ENCODE peak calls at places on chromosomes 3 and 15, in eight cellular contexts. One of them, this sample, is unnamed. For H3K4me1, the result is how much of the 10 kb centered on the place peaks cover.

GRCh38 chr15:37483779-37484178 is 383.4 kb upstream of the MEIS2 start:
- DNase-seq in A549: no peak
- DNase-seq in left ventricle myocardium inferior: no peak
- DNase-seq in BE2C: no peak
- DNase-seq in small intestine: no peak
- DNase-seq in heart right ventricle: no peak
- DNase-seq in psoas muscle: no peak
- DNase-seq in GM23338: no peak
- DNase-seq in this sample: no peak

GRCh38 chr3:110995461-110996226 is 76.0 kb upstream of the NECTIN3 start:
- DNase-seq in left ventricle myocardium inferior: no peak
- DNase-seq in BE2C: no peak
- DNase-seq in small intestine: no peak
- DNase-seq in heart right ventricle: no peak
- DNase-seq in psoas muscle: no peak
- DNase-seq in GM23338: no peak
- DNase-seq in A549: peak
- DNase-seq in this sample: no peak

GRCh38 chr3:131326307-131326706 is 55.3 kb upstream of the NUDT16 start:
- DNase-seq in GM23338: no peak
- DNase-seq in small intestine: no peak
- DNase-seq in psoas muscle: no peak
- DNase-seq in left ventricle myocardium inferior: no peak
- DNase-seq in A549: no peak
- DNase-seq in BE2C: no peak
- DNase-seq in heart right ventricle: no peak
- DNase-seq in this sample: peak

GRCh38 chr3:178255315-178255714 is 280.9 kb upstream of the KCNMB2 start:
- DNase-seq in left ventricle myocardium inferior: no peak
- DNase-seq in A549: no peak
- DNase-seq in heart right ventricle: no peak
- DNase-seq in small intestine: peak
- DNase-seq in GM23338: no peak
- DNase-seq in psoas muscle: no peak
- DNase-seq in BE2C: no peak
- DNase-seq in this sample: no peak

GRCh38 chr3:11331101-11331500 is 58.9 kb downstream of the ATG7 start:
- DNase-seq in left ventricle myocardium inferior: no peak
- DNase-seq in small intestine: no peak
- DNase-seq in heart right ventricle: no peak
- DNase-seq in GM23338: no peak
- DNase-seq in psoas muscle: no peak
- DNase-seq in BE2C: no peak
- DNase-seq in A549: no peak
- DNase-seq in this sample: no peak

GRCh38 chr3:195195321-195196209 is 75.4 kb downstream of the XXYLT1 start:
- DNase-seq in psoas muscle: peak
- DNase-seq in left ventricle myocardium inferior: no peak
- DNase-seq in BE2C: no peak
- DNase-seq in heart right ventricle: no peak
- DNase-seq in small intestine: no peak
- DNase-seq in A549: no peak
- DNase-seq in GM23338: peak
- DNase-seq in this sample: no peak

GRCh38 chr3:144018776-144019175 is 47.2 kb downstream of the DIPK2A start:
- DNase-seq in psoas muscle: no peak
- DNase-seq in GM23338: no peak
- DNase-seq in small intestine: no peak
- DNase-seq in BE2C: no peak
- DNase-seq in heart right ventricle: no peak
- DNase-seq in left ventricle myocardium inferior: no peak
- DNase-seq in A549: no peak
- DNase-seq in this sample: no peak

GRCh38 chr3:95271330-95271729 is 1208.5 kb downstream of the NSUN3 start:
- DNase-seq in GM23338: no peak
- DNase-seq in psoas muscle: no peak
- DNase-seq in heart right ventricle: no peak
- DNase-seq in BE2C: no peak
- DNase-seq in A549: no peak
- DNase-seq in left ventricle myocardium inferior: no peak
- DNase-seq in small intestine: no peak
- DNase-seq in this sample: no peak

GRCh38 chr3:104126463-104126862 is 1240.2 kb upstream of the ALCAM start:
- DNase-seq in left ventricle myocardium inferior: no peak
- DNase-seq in psoas muscle: no peak
- DNase-seq in heart right ventricle: no peak
- DNase-seq in small intestine: no peak
- DNase-seq in A549: no peak
- DNase-seq in GM23338: no peak
- DNase-seq in BE2C: no peak
- DNase-seq in this sample: no peak

GRCh38 chr3:194856296-194856695 is 170.6 kb downstream of the FAM43A start:
- DNase-seq in GM23338: no peak
- DNase-seq in heart right ventricle: peak
- DNase-seq in BE2C: no peak
- DNase-seq in psoas muscle: peak
- DNase-seq in small intestine: no peak
- DNase-seq in left ventricle myocardium inferior: peak
- DNase-seq in A549: no peak
- DNase-seq in this sample: no peak

DNA sequence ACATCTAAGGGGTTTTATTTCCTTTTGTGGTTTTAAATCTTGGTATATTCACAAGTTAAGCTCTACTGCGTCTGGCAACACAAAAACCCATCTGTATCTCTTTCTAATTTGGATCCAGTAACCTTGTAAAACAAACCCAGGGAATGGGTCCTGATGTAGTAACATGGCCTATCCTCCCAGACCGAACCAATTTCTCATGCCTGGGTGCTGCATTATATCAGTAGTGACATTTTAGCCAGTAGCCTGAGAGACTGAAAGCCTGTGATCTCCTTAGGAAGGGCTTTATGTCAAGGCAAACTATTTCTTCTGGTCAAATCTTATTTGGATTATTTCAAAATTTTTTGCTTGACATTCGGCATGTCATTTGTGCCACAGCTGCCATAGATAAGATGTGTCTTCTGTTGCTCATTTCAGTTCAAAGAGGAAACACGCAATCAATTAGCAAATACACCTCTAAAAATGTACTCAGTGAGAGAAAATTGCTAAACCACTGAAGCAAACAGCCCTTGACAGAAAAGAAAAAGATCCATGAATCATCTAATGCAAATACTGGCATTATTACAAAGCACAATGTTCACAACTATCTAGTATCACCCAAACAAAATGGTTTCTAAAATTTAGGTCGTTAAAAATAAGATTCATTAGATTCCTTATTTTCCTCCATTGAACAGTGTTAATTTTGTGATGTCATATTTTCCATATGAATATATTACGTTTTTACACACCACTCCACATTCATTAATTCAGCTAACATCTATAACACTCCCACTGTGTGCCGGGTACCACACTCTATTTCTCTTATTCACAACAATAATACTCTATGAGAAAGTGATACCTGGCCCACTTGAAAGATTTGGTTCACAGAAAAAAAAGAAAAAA is 4.0 kb downstream of the NPTN start:
- DNase-seq in left ventricle myocardium inferior: no peak
- DNase-seq in psoas muscle: no peak
- DNase-seq in BE2C: no peak
- DNase-seq in heart right ventricle: no peak
- DNase-seq in GM23338: no peak
- DNase-seq in small intestine: no peak
- DNase-seq in A549: no peak
- DNase-seq in this sample: peak
- H3K4me1 ChIP-seq in left ventricle myocardium inferior: half or more
- H3K4me1 ChIP-seq in psoas muscle: half or more
- H3K4me1 ChIP-seq in BE2C: under half
- H3K4me1 ChIP-seq in heart right ventricle: under half
- H3K4me1 ChIP-seq in GM23338: half or more
- H3K4me1 ChIP-seq in small intestine: under half
- H3K4me1 ChIP-seq in A549: half or more
- H3K4me1 ChIP-seq in this sample: under half

GRCh38 chr3:69542265-69543079 is 156.6 kb upstream of the FRMD4B start:
- DNase-seq in heart right ventricle: peak
- DNase-seq in BE2C: peak
- DNase-seq in A549: peak
- DNase-seq in GM23338: peak
- DNase-seq in left ventricle myocardium inferior: peak
- DNase-seq in small intestine: no peak
- DNase-seq in psoas muscle: no peak
- DNase-seq in this sample: peak
- H3K4me3 ChIP-seq in heart right ventricle: peak
- H3K4me3 ChIP-seq in BE2C: peak
- H3K4me3 ChIP-seq in A549: peak
- H3K4me3 ChIP-seq in GM23338: peak
- H3K4me3 ChIP-seq in left ventricle myocardium inferior: peak
- H3K4me3 ChIP-seq in small intestine: no peak
- H3K4me3 ChIP-seq in psoas muscle: peak
- H3K4me3 ChIP-seq in this sample: peak

GRCh38 chr15:70274255-70274654 is 176.5 kb upstream of the TLE3 start:
- DNase-seq in BE2C: no peak
- DNase-seq in heart right ventricle: no peak
- DNase-seq in left ventricle myocardium inferior: no peak
- DNase-seq in A549: no peak
- DNase-seq in small intestine: no peak
- DNase-seq in GM23338: no peak
- DNase-seq in psoas muscle: no peak
- DNase-seq in this sample: no peak

GRCh38 chr15:70271422-70272088 is 173.8 kb upstream of the TLE3 start:
- DNase-seq in left ventricle myocardium inferior: no peak
- DNase-seq in psoas muscle: no peak
- DNase-seq in BE2C: peak
- DNase-seq in small intestine: no peak
- DNase-seq in GM23338: no peak
- DNase-seq in heart right ventricle: no peak
- DNase-seq in A549: peak
- DNase-seq in this sample: no peak

GRCh38 chr15:70270752-70271111 is 173.0 kb upstream of the TLE3 start:
- DNase-seq in left ventricle myocardium inferior: no peak
- DNase-seq in heart right ventricle: no peak
- DNase-seq in BE2C: no peak
- DNase-seq in small intestine: no peak
- DNase-seq in GM23338: no peak
- DNase-seq in psoas muscle: peak
- DNase-seq in A549: no peak
- DNase-seq in this sample: no peak

GRCh38 chr15:70273808-70274207 is 176.1 kb upstream of the TLE3 start:
- DNase-seq in BE2C: no peak
- DNase-seq in psoas muscle: no peak
- DNase-seq in heart right ventricle: no peak
- DNase-seq in A549: no peak
- DNase-seq in GM23338: no peak
- DNase-seq in left ventricle myocardium inferior: no peak
- DNase-seq in small intestine: no peak
- DNase-seq in this sample: no peak

GRCh38 chr15:70272565-70273355 is 175.0 kb upstream of the TLE3 start:
- DNase-seq in psoas muscle: no peak
- DNase-seq in GM23338: no peak
- DNase-seq in small intestine: no peak
- DNase-seq in heart right ventricle: no peak
- DNase-seq in BE2C: peak
- DNase-seq in left ventricle myocardium inferior: no peak
- DNase-seq in A549: no peak
- DNase-seq in this sample: no peak
- H3K4me1 ChIP-seq in psoas muscle: under half
- H3K4me1 ChIP-seq in GM23338: under half
- H3K4me1 ChIP-seq in small intestine: under half
- H3K4me1 ChIP-seq in heart right ventricle: under half
- H3K4me1 ChIP-seq in BE2C: under half
- H3K4me1 ChIP-seq in left ventricle myocardium inferior: under half
- H3K4me1 ChIP-seq in A549: under half
- H3K4me1 ChIP-seq in this sample: under half

GRCh38 chr15:90986790-90987507 is 7.4 kb downstream of the PRC1 start:
- DNase-seq in left ventricle myocardium inferior: no peak
- DNase-seq in psoas muscle: no peak
- DNase-seq in small intestine: no peak
- DNase-seq in BE2C: no peak
- DNase-seq in A549: no peak
- DNase-seq in GM23338: no peak
- DNase-seq in heart right ventricle: no peak
- DNase-seq in this sample: no peak
- H3K4me3 ChIP-seq in left ventricle myocardium inferior: no peak
- H3K4me3 ChIP-seq in psoas muscle: no peak
- H3K4me3 ChIP-seq in small intestine: no peak
- H3K4me3 ChIP-seq in BE2C: no peak
- H3K4me3 ChIP-seq in A549: no peak
- H3K4me3 ChIP-seq in GM23338: no peak
- H3K4me3 ChIP-seq in heart right ventricle: no peak
- H3K4me3 ChIP-seq in this sample: no peak

DNA sequence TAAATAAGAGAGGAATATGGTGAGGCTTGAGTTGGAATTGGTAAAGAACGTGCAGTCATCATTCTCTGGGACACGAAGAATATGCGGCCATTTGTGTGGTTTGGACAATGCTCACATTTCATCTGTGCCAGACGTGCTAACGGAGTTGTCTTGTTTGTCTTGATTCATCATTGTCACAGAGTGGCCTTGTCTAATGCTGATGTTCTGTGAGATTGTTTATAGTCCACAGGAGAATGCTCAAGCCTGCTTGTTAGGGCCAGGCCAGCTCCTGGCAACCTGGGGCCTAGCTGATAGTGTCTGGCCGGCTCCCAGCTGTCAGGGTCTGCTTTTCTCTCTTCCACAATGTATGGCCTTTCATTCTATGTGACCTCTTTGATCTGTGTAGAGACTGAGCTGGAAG is 384.7 kb downstream of the EDEM1 start:
- DNase-seq in small intestine: no peak
- DNase-seq in left ventricle myocardium inferior: no peak
- DNase-seq in GM23338: no peak
- DNase-seq in heart right ventricle: no peak
- DNase-seq in psoas muscle: no peak
- DNase-seq in BE2C: no peak
- DNase-seq in A549: no peak
- DNase-seq in this sample: no peak
- H3K4me1 ChIP-seq in small intestine: under half
- H3K4me1 ChIP-seq in left ventricle myocardium inferior: under half
- H3K4me1 ChIP-seq in GM23338: under half
- H3K4me1 ChIP-seq in heart right ventricle: under half
- H3K4me1 ChIP-seq in psoas muscle: under half
- H3K4me1 ChIP-seq in BE2C: under half
- H3K4me1 ChIP-seq in A549: under half
- H3K4me1 ChIP-seq in this sample: under half

DNA sequence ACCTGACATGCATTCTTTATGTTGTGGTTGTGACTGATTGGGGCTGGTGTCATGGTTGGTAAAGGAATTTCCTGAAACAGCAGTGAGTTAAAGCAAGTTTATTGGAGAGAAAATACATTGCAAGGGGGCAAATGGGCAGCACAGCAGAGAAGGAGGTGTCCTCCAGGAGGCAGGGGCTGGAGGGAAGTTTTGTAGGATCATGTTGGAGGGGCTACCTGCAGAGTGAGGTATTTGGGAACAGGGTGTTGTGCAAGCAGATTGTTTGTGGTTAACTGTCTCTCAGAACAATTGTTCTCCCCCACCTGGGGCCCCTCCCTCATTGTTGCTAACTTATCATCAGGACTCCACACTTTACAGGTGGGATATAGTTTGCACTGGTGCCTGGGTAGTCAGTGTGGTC is 196.0 kb downstream of the NSUN3 start:
- DNase-seq in psoas muscle: no peak
- DNase-seq in GM23338: no peak
- DNase-seq in small intestine: no peak
- DNase-seq in left ventricle myocardium inferior: no peak
- DNase-seq in heart right ventricle: no peak
- DNase-seq in A549: no peak
- DNase-seq in BE2C: no peak
- DNase-seq in this sample: no peak
- H3K4me3 ChIP-seq in psoas muscle: no peak
- H3K4me3 ChIP-seq in GM23338: no peak
- H3K4me3 ChIP-seq in small intestine: no peak
- H3K4me3 ChIP-seq in left ventricle myocardium inferior: no peak
- H3K4me3 ChIP-seq in heart right ventricle: no peak
- H3K4me3 ChIP-seq in A549: no peak
- H3K4me3 ChIP-seq in BE2C: no peak
- H3K4me3 ChIP-seq in this sample: no peak

This sample was measured in cardiac muscle cell.